ENCODE peak calls at places on chromosomes 12 and 14, in seven cellular contexts. L, B, K, G, T, Q and E are unnamed samples.

GRCh38 chr12:86158956-86159355 is 97.2 kb downstream of the MGAT4C start:
- DNase-seq in L (no peak), B (no peak), K (no peak), G (no peak), T (peak; percentile 3), Q (no peak), E (no peak)

GRCh38 chr14:96525452-96525851 is 23.3 kb downstream of the PAPOLA start:
- DNase-seq in L (no peak), B (no peak), K (no peak), G (no peak), T (no peak), Q (no peak), E (no peak)

GRCh38 chr14:91575469-91576208 is 65.5 kb upstream of the PPP4R3A start:
- DNase-seq in L (no peak), B (no peak), K (no peak), G (no peak), T (no peak), Q (no peak), E (no peak)

GRCh38 chr14:27253946-27254345 is 656.1 kb upstream of the NOVA1 start:
- DNase-seq in L (no peak), B (no peak), K (no peak), G (no peak), T (no peak), Q (no peak), E (no peak)

GRCh38 chr12:57852620-57853509 is 6.3 kb upstream of the CTDSP2 start:
- DNase-seq in L (peak; percentile 32), B (no peak), K (no peak), G (no peak), T (no peak), Q (peak; percentile 55), E (peak; percentile 42)

GRCh38 chr12:74537126-74537706 is 419 bp upstream of the ATXN7L3B start:
- DNase-seq in L (peak; percentile 56), B (no peak), K (no peak), G (peak; percentile 41), T (peak; percentile 72), Q (no peak), E (no peak)

GRCh38 chr12:115384391-115384790 is 700.4 kb upstream of the TBX3 start:
- DNase-seq in L (no peak), B (no peak), K (no peak), G (no peak), T (no peak), Q (no peak), E (no peak)

GRCh38 chr12:124745891-124746570 is 117.6 kb downstream of the SCARB1 start:
- DNase-seq in L (peak; percentile 93), B (no peak), K (no peak), G (peak; percentile 94), T (peak; percentile 98), Q (peak; percentile 92), E (peak; percentile 61)

GRCh38 chr12:19474147-19474546 is 34.9 kb downstream of the AEBP2 start:
- DNase-seq in L (no peak), B (no peak), K (no peak), G (peak; percentile 15), T (peak; percentile 10), Q (no peak), E (no peak)

GRCh38 chr12:111685322-111685810 is 390 bp downstream of the BRAP start:
- DNase-seq in L (peak; percentile 12), B (no peak), K (no peak), G (no peak), T (no peak), Q (no peak), E (no peak)

GRCh38 chr12:104649217-104649834 is 192.6 kb downstream of the CHST11 start:
- DNase-seq in L (no peak), B (no peak), K (no peak), G (no peak), T (no peak), Q (no peak), E (no peak)

GRCh38 chr14:50527970-50528369 is 4.4 kb downstream of the MAP4K5 start:
- DNase-seq in L (no peak), B (no peak), K (no peak), G (no peak), T (no peak), Q (no peak), E (no peak)

DNA sequence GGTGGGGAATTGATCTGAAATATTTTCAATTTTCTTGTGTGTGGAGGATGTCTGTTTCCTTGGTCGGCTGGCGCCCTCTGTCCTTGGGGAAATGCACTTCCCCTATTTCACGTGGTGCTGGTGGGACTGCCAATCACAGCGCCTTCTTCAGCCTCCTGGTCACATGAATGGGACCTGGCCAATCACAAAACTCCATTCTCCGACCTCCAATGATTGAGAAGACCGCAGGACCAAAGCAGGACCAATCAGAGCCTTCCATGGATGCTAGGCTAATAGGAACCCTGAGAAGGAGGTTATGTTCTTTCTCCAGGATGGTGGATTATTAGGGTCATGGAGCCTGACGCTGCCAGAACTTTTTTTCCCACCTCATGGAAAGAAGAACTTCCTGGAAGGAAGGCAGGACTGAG is 188.7 kb downstream of the TTC8 start:
- DNase-seq in L (peak; percentile 90), B (no peak), K (no peak), G (no peak), T (peak; percentile 42), Q (no peak), E (no peak)
- TF ChIP-seq CTCF in L (peak; percentile 85), B (no peak), K (no peak), G (peak; percentile 22), T (peak; percentile 37), Q (no peak), E (peak; percentile 50)

GRCh38 chr12:106096376-106096775 is 42.4 kb downstream of the NUAK1 start:
- DNase-seq in L (no peak), B (no peak), K (no peak), G (no peak), T (peak; percentile 20), Q (no peak), E (no peak)
- TF ChIP-seq CTCF in L (no peak), B (no peak), K (no peak), G (no peak), T (no peak), Q (no peak), E (no peak)

DNA sequence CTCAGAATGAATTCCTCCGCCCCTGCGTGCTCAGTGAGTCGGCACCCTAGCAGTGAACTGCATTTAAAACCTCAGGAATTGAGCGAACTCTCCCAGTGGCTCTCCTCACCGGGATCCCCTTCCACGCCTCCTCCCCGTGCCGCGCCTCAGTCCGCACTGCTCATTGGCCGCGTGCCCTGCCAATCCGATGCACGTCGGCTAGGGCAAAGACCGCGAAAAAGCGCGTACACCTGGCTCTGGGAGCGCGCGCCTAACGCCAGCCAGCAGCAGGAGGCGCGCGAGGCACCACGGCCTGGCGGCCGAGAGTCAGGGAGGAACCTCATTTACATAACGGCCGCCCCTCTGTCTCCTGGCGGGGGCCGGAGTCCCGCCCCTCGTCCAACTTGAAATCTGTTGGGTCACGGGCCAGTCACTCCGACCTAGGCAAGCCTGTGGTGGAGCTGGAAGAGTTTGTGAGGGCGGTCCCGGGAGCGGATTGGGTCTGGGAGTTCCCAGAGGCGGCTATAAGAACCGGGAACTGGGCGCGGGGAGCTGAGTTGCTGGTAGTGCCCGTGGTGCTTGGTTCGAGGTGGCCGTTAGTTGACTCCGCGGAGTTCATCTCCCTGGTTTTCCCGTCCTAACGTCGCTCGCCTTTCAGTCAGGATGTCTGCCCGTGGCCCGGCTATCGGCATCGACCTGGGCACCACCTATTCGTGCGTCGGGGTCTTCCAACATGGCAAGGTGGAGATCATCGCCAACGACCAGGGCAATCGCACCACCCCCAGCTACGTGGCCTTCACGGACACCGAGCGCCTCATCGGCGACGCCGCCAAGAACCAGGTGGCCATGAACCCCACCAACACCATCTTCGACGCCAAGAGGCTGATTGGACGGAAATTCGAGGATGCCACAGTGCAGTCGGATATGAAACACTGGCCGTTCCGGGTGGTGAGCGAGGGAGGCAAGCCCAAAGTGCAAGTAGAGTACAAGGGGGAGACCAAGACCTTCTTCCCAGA is at the start of gene HSPA2:
- DNase-seq in L (peak; percentile 88), B (peak; percentile 88), K (peak; percentile 94), G (peak; percentile 99), T (peak; percentile 100), Q (peak; percentile 99), E (peak; percentile 95)
- TF ChIP-seq CTCF in L (peak; percentile 96), B (peak; percentile 72), K (peak; percentile 63), G (peak; percentile 77), T (peak; percentile 76), Q (peak; percentile 89), E (peak; percentile 69)

DNA sequence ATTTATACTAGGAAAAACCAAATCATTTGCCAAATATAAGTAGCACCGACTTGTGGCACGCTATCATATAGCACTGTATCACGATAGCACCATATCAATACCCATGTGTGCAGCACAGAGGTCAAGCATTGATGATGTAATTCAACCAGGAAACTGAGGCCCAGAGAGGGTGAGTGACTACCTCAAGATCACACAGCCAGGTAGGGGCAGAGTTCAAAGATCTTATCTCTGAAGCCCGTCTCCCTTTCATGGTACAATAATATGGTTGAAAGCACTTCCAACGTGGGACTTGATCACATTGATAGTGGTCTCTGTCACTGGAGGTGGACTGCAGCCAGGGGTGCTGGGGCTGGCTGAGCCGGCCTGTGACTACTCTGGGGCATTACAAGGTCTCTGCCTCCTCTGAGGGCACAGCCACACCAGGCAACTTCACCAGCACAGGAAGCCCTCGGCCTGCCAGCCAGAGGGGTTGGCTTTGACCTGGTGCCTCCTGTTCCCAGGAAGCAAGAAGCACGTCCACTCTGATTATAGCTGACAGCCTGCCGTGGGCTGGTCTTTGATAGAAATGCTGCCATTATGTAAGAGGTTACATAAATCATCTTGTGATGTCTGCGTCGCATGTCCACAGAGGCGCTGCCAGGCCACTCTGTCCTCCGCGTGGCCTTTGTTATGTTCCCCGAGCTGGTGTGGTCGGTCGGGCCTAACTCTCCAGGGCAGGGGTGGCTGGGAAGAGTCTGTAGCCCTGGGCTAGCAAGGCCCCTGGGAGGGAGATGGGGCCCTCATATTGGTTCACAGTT is 5.9 kb upstream of the FAM181A start:
- DNase-seq in L (no peak), B (no peak), K (no peak), G (no peak), T (no peak), Q (no peak), E (no peak)
- TF ChIP-seq CTCF in L (no peak), B (no peak), K (no peak), G (no peak), T (no peak), Q (no peak), E (no peak)

GRCh38 chr12:108254030-108254429 is 85.1 kb downstream of the CMKLR1 start:
- DNase-seq in L (no peak), B (no peak), K (no peak), G (no peak), T (no peak), Q (no peak), E (no peak)

GRCh38 chr12:108257004-108257403 is 82.1 kb downstream of the CMKLR1 start:
- DNase-seq in L (no peak), B (no peak), K (no peak), G (no peak), T (no peak), Q (no peak), E (no peak)

GRCh38 chr12:108257610-108258106 is 81.5 kb downstream of the CMKLR1 start:
- DNase-seq in L (no peak), B (no peak), K (no peak), G (no peak), T (no peak), Q (no peak), E (no peak)

GRCh38 chr12:108255203-108255602 is 83.9 kb downstream of the CMKLR1 start:
- DNase-seq in L (no peak), B (no peak), K (no peak), G (no peak), T (no peak), Q (no peak), E (no peak)

GRCh38 chr12:108253540-108253939 is 85.6 kb downstream of the CMKLR1 start:
- DNase-seq in L (no peak), B (no peak), K (no peak), G (no peak), T (no peak), Q (no peak), E (no peak)
- TF ChIP-seq CTCF in L (no peak), B (no peak), K (no peak), G (no peak), T (no peak), Q (no peak), E (no peak)